ENCODE peak calls at places on chromosomes 2 and 18, in seven cellular contexts. D is mesenchymal stem cell, G is T-helper 9 cell, V is fibroblast of mammary gland, S is fibroblast of the aortic adventitia, T is heart right ventricle, H is KBM-7. Z is an unnamed sample.

GRCh38 chr18:8701546-8702118 is 3.7 kb upstream of the MTCL1 start:
- DNase-seq in D (peak; percentile 81), G (no peak), V (peak; percentile 66), S (peak; percentile 87), T (no peak), H (no peak), Z (peak; percentile 82)

GRCh38 chr2:2021995-2022394 is 277.7 kb upstream of the PXDN start:
- DNase-seq in D (no peak), G (no peak), V (no peak), S (no peak), T (no peak), H (no peak), Z (no peak)

GRCh38 chr2:238568455-238569414 is 142.0 kb downstream of the ASB1 start:
- DNase-seq in D (no peak), G (no peak), V (no peak), S (no peak), T (no peak), H (no peak), Z (no peak)

GRCh38 chr2:73963385-73964120 is 21.2 kb upstream of the TET3 start:
- DNase-seq in D (no peak), G (no peak), V (no peak), S (no peak), T (no peak), H (no peak), Z (no peak)

GRCh38 chr18:47100214-47100831 is 50.0 kb downstream of the HDHD2 start:
- DNase-seq in D (peak; percentile 52), G (peak; percentile 47), V (peak; percentile 56), S (peak; percentile 65), T (peak; percentile 23), H (peak; percentile 63), Z (peak; percentile 44)

GRCh38 chr2:135820003-135820618 is 16.9 kb downstream of the LCT start:
- DNase-seq in D (no peak), G (no peak), V (peak; percentile 36), S (no peak), T (no peak), H (peak; percentile 33), Z (no peak)

GRCh38 chr2:150282821-150283309 is 204.6 kb downstream of the RND3 start:
- DNase-seq in D (peak; percentile 14), G (no peak), V (peak; percentile 45), S (peak; percentile 79), T (peak; percentile 22), H (no peak), Z (peak; percentile 60)

GRCh38 chr2:101200714-101201113 is 49.5 kb upstream of the TBC1D8 start:
- DNase-seq in D (no peak), G (no peak), V (peak; percentile 76), S (peak; percentile 74), T (no peak), H (no peak), Z (peak; percentile 36)

GRCh38 chr18:46630160-46630559 is 26.9 kb downstream of the LOXHD1 start:
- DNase-seq in D (no peak), G (no peak), V (peak; percentile 33), S (no peak), T (no peak), H (peak; percentile 56), Z (no peak)

GRCh38 chr18:45662468-45662867 is 47.2 kb downstream of the SLC14A2 start:
- DNase-seq in D (no peak), G (no peak), V (peak; percentile 51), S (peak; percentile 77), T (no peak), H (no peak), Z (no peak)

GRCh38 chr2:212712991-212713390 is 174.4 kb upstream of the ERBB4 start:
- DNase-seq in D (no peak), G (no peak), V (no peak), S (peak; percentile 16), T (no peak), H (no peak), Z (no peak)

GRCh38 chr2:121735520-121736074 is 1.1 kb downstream of the NIFK start:
- DNase-seq in D (peak; percentile 11), G (no peak), V (peak; percentile 40), S (peak; percentile 42), T (no peak), H (peak; percentile 48), Z (peak; percentile 34)

GRCh38 chr2:43749583-43749982 is 24.3 kb upstream of the DYNC2LI1 start:
- DNase-seq in D (no peak), G (no peak), V (no peak), S (no peak), T (no peak), H (no peak), Z (no peak)

GRCh38 chr2:99238599-99238998 is 16.9 kb downstream of the LYG2 start:
- DNase-seq in D (no peak), G (no peak), V (no peak), S (no peak), T (peak; percentile 5), H (no peak), Z (no peak)

GRCh38 chr18:62702259-62702658 is 13.1 kb upstream of the PHLPP1 start:
- DNase-seq in D (no peak), G (no peak), V (no peak), S (no peak), T (no peak), H (peak; percentile 64), Z (no peak)

GRCh38 chr18:37578886-37579513 is 13.4 kb upstream of the CELF4 start:
- DNase-seq in D (peak; percentile 8), G (no peak), V (peak; percentile 25), S (peak; percentile 7), T (no peak), H (peak; percentile 5), Z (no peak)

GRCh38 chr2:241149675-241149924 is 328 bp upstream of the PASK start:
- DNase-seq in D (no peak), G (no peak), V (no peak), S (no peak), T (no peak), H (no peak), Z (no peak)

GRCh38 chr2:182858671-182859070 is 7.8 kb downstream of the FRZB start:
- DNase-seq in D (peak; percentile 71), G (no peak), V (peak; percentile 54), S (no peak), T (no peak), H (no peak), Z (no peak)

GRCh38 chr2:155266579-155266978 is 568.1 kb downstream of the KCNJ3 start:
- DNase-seq in D (no peak), G (no peak), V (no peak), S (no peak), T (no peak), H (no peak), Z (no peak)

GRCh38 chr18:7575465-7576026 is 8.4 kb downstream of the PTPRM start:
- DNase-seq in D (peak; percentile 45), G (no peak), V (peak; percentile 73), S (peak; percentile 49), T (no peak), H (no peak), Z (peak; percentile 43)

Z was measured in fibroblast of villous mesenchyme.